ENCODE peak calls at places on chromosomes 13 and 19, in five cellular contexts. One of them, this sample, is unnamed.

GRCh38 chr13:32246468-32246867 is 68.7 kb downstream of the ZAR1L start:
- DNase-seq in stimulated activated CD8-positive, alpha-beta memory T cell treated with anti-CD3 and anti-CD28 coated beads, Interleukin-12 subunit alpha, Interleukin-12 subunit beta, amount 100 ng/mL, for 1 hour: peak; percentile 6
- DNase-seq in fibroblast of mammary gland: peak; percentile 83
- DNase-seq in left colon: peak; percentile 64
- DNase-seq in iPS DF 6.9: peak; percentile 80
- DNase-seq in this sample: peak; percentile 60

GRCh38 chr13:93751117-93751516 is 524.5 kb downstream of the GPC6 start:
- DNase-seq in fibroblast of mammary gland: no peak
- DNase-seq in stimulated activated CD8-positive, alpha-beta memory T cell treated with anti-CD3 and anti-CD28 coated beads, Interleukin-12 subunit alpha, Interleukin-12 subunit beta, amount 100 ng/mL, for 1 hour: no peak
- DNase-seq in left colon: no peak
- DNase-seq in iPS DF 6.9: no peak
- DNase-seq in this sample: no peak

GRCh38 chr13:24822640-24823039 is 58.7 kb downstream of the RNF17 start:
- DNase-seq in iPS DF 6.9: no peak
- DNase-seq in left colon: no peak
- DNase-seq in fibroblast of mammary gland: no peak
- DNase-seq in stimulated activated CD8-positive, alpha-beta memory T cell treated with anti-CD3 and anti-CD28 coated beads, Interleukin-12 subunit alpha, Interleukin-12 subunit beta, amount 100 ng/mL, for 1 hour: no peak
- DNase-seq in this sample: no peak

GRCh38 chr13:111345682-111346081 is 25.2 kb downstream of the TEX29 start:
- DNase-seq in fibroblast of mammary gland: no peak
- DNase-seq in left colon: no peak
- DNase-seq in iPS DF 6.9: no peak
- DNase-seq in stimulated activated CD8-positive, alpha-beta memory T cell treated with anti-CD3 and anti-CD28 coated beads, Interleukin-12 subunit alpha, Interleukin-12 subunit beta, amount 100 ng/mL, for 1 hour: no peak
- DNase-seq in this sample: no peak

GRCh38 chr19:11539495-11540365 is 1.1 kb downstream of the CNN1 start:
- DNase-seq in left colon: peak; percentile 26
- DNase-seq in iPS DF 6.9: no peak
- DNase-seq in stimulated activated CD8-positive, alpha-beta memory T cell treated with anti-CD3 and anti-CD28 coated beads, Interleukin-12 subunit alpha, Interleukin-12 subunit beta, amount 100 ng/mL, for 1 hour: no peak
- DNase-seq in fibroblast of mammary gland: no peak
- DNase-seq in this sample: no peak

GRCh38 chr19:28482221-28482620 is 730.7 kb downstream of the UQCRFS1 start:
- DNase-seq in stimulated activated CD8-positive, alpha-beta memory T cell treated with anti-CD3 and anti-CD28 coated beads, Interleukin-12 subunit alpha, Interleukin-12 subunit beta, amount 100 ng/mL, for 1 hour: no peak
- DNase-seq in left colon: no peak
- DNase-seq in iPS DF 6.9: no peak
- DNase-seq in fibroblast of mammary gland: no peak
- DNase-seq in this sample: peak; percentile 75

GRCh38 chr13:45849408-45849807 is 2.1 kb downstream of the SIAH3 start:
- DNase-seq in fibroblast of mammary gland: no peak
- DNase-seq in iPS DF 6.9: no peak
- DNase-seq in stimulated activated CD8-positive, alpha-beta memory T cell treated with anti-CD3 and anti-CD28 coated beads, Interleukin-12 subunit alpha, Interleukin-12 subunit beta, amount 100 ng/mL, for 1 hour: no peak
- DNase-seq in left colon: no peak
- DNase-seq in this sample: no peak

GRCh38 chr19:50003810-50004419 is 21.3 kb downstream of the VRK3 start:
- DNase-seq in iPS DF 6.9: no peak
- DNase-seq in stimulated activated CD8-positive, alpha-beta memory T cell treated with anti-CD3 and anti-CD28 coated beads, Interleukin-12 subunit alpha, Interleukin-12 subunit beta, amount 100 ng/mL, for 1 hour: peak; percentile 30
- DNase-seq in left colon: no peak
- DNase-seq in fibroblast of mammary gland: peak; percentile 80
- DNase-seq in this sample: no peak

GRCh38 chr13:80030491-80030890 is 310.4 kb downstream of the SPRY2 start:
- DNase-seq in fibroblast of mammary gland: peak; percentile 42
- DNase-seq in stimulated activated CD8-positive, alpha-beta memory T cell treated with anti-CD3 and anti-CD28 coated beads, Interleukin-12 subunit alpha, Interleukin-12 subunit beta, amount 100 ng/mL, for 1 hour: no peak
- DNase-seq in iPS DF 6.9: no peak
- DNase-seq in left colon: peak; percentile 31
- DNase-seq in this sample: no peak

GRCh38 chr19:41351339-41352245 is 2.1 kb downstream of the TGFB1 start:
- DNase-seq in iPS DF 6.9: no peak
- DNase-seq in left colon: peak; percentile 79
- DNase-seq in stimulated activated CD8-positive, alpha-beta memory T cell treated with anti-CD3 and anti-CD28 coated beads, Interleukin-12 subunit alpha, Interleukin-12 subunit beta, amount 100 ng/mL, for 1 hour: peak; percentile 66
- DNase-seq in fibroblast of mammary gland: peak; percentile 58
- DNase-seq in this sample: no peak

This sample was measured in iPS DF 19.7.